ENCODE peak calls at places on chromosomes 5 and 9, in eight cellular contexts. One of them, this sample, is unnamed.

GRCh38 chr5:123035320-123035949 is 1.1 kb downstream of the PPIC start:
- DNase-seq in cardiac muscle cell: peak
- DNase-seq in osteoblast: no peak
- DNase-seq in epithelial cell of proximal tubule: no peak
- DNase-seq in right lobe of liver: peak
- DNase-seq in CD8-positive, alpha-beta T cell: no peak
- DNase-seq in coronary artery: peak
- DNase-seq in lower lobe of right lung: peak
- DNase-seq in this sample: peak

GRCh38 chr5:81901539-81901938 is 70.3 kb upstream of the ATG10 start:
- DNase-seq in cardiac muscle cell: no peak
- DNase-seq in osteoblast: no peak
- DNase-seq in epithelial cell of proximal tubule: no peak
- DNase-seq in right lobe of liver: no peak
- DNase-seq in CD8-positive, alpha-beta T cell: no peak
- DNase-seq in coronary artery: no peak
- DNase-seq in lower lobe of right lung: no peak
- DNase-seq in this sample: no peak

GRCh38 chr5:42520203-42520602 is 97.0 kb downstream of the GHR start:
- DNase-seq in cardiac muscle cell: no peak
- DNase-seq in osteoblast: no peak
- DNase-seq in epithelial cell of proximal tubule: no peak
- DNase-seq in right lobe of liver: no peak
- DNase-seq in CD8-positive, alpha-beta T cell: no peak
- DNase-seq in coronary artery: no peak
- DNase-seq in lower lobe of right lung: no peak
- DNase-seq in this sample: no peak

GRCh38 chr5:21007781-21008180 is 1019.8 kb upstream of the CDH18 start:
- DNase-seq in cardiac muscle cell: no peak
- DNase-seq in osteoblast: no peak
- DNase-seq in epithelial cell of proximal tubule: no peak
- DNase-seq in right lobe of liver: no peak
- DNase-seq in CD8-positive, alpha-beta T cell: no peak
- DNase-seq in coronary artery: no peak
- DNase-seq in lower lobe of right lung: no peak
- DNase-seq in this sample: no peak

GRCh38 chr9:131622536-131622935 is 77.2 kb downstream of the PRRT1B start:
- DNase-seq in cardiac muscle cell: no peak
- DNase-seq in osteoblast: no peak
- DNase-seq in epithelial cell of proximal tubule: no peak
- DNase-seq in right lobe of liver: no peak
- DNase-seq in CD8-positive, alpha-beta T cell: no peak
- DNase-seq in coronary artery: no peak
- DNase-seq in lower lobe of right lung: no peak
- DNase-seq in this sample: peak

GRCh38 chr5:66273131-66273530 is 129.0 kb downstream of the SREK1 start:
- DNase-seq in cardiac muscle cell: no peak
- DNase-seq in osteoblast: no peak
- DNase-seq in epithelial cell of proximal tubule: no peak
- DNase-seq in right lobe of liver: no peak
- DNase-seq in CD8-positive, alpha-beta T cell: no peak
- DNase-seq in coronary artery: no peak
- DNase-seq in lower lobe of right lung: no peak
- DNase-seq in this sample: no peak

GRCh38 chr9:35070823-35071813 is 1.3 kb downstream of the VCP start:
- DNase-seq in cardiac muscle cell: peak
- DNase-seq in osteoblast: no peak
- DNase-seq in epithelial cell of proximal tubule: no peak
- DNase-seq in right lobe of liver: no peak
- DNase-seq in CD8-positive, alpha-beta T cell: no peak
- DNase-seq in coronary artery: no peak
- DNase-seq in lower lobe of right lung: no peak
- DNase-seq in this sample: no peak

GRCh38 chr9:16688814-16689213 is 181.7 kb downstream of the BNC2 start:
- DNase-seq in cardiac muscle cell: peak
- DNase-seq in osteoblast: no peak
- DNase-seq in epithelial cell of proximal tubule: no peak
- DNase-seq in right lobe of liver: no peak
- DNase-seq in CD8-positive, alpha-beta T cell: no peak
- DNase-seq in coronary artery: no peak
- DNase-seq in lower lobe of right lung: no peak
- DNase-seq in this sample: no peak

GRCh38 chr5:56123531-56124243 is 109.4 kb downstream of the ANKRD55 start:
- DNase-seq in cardiac muscle cell: peak
- DNase-seq in osteoblast: peak
- DNase-seq in epithelial cell of proximal tubule: peak
- DNase-seq in right lobe of liver: peak
- DNase-seq in CD8-positive, alpha-beta T cell: no peak
- DNase-seq in coronary artery: peak
- DNase-seq in lower lobe of right lung: no peak
- DNase-seq in this sample: no peak

GRCh38 chr5:177538876-177539275 is 15.5 kb downstream of the FAM193B start:
- DNase-seq in cardiac muscle cell: no peak
- DNase-seq in osteoblast: no peak
- DNase-seq in epithelial cell of proximal tubule: no peak
- DNase-seq in right lobe of liver: no peak
- DNase-seq in CD8-positive, alpha-beta T cell: no peak
- DNase-seq in coronary artery: no peak
- DNase-seq in lower lobe of right lung: no peak
- DNase-seq in this sample: no peak

GRCh38 chr5:65128226-65128625 is 353.5 kb downstream of the ADAMTS6 start:
- DNase-seq in cardiac muscle cell: no peak
- DNase-seq in osteoblast: no peak
- DNase-seq in epithelial cell of proximal tubule: no peak
- DNase-seq in right lobe of liver: no peak
- DNase-seq in CD8-positive, alpha-beta T cell: no peak
- DNase-seq in coronary artery: no peak
- DNase-seq in lower lobe of right lung: no peak
- DNase-seq in this sample: no peak

GRCh38 chr5:11251242-11251641 is 490.2 kb upstream of the DAP start:
- DNase-seq in cardiac muscle cell: no peak
- DNase-seq in osteoblast: no peak
- DNase-seq in epithelial cell of proximal tubule: no peak
- DNase-seq in right lobe of liver: no peak
- DNase-seq in CD8-positive, alpha-beta T cell: no peak
- DNase-seq in coronary artery: no peak
- DNase-seq in lower lobe of right lung: no peak
- DNase-seq in this sample: no peak

GRCh38 chr5:180658774-180659564 is 9.6 kb upstream of the FLT4 start:
- DNase-seq in cardiac muscle cell: peak
- DNase-seq in osteoblast: peak
- DNase-seq in epithelial cell of proximal tubule: no peak
- DNase-seq in right lobe of liver: no peak
- DNase-seq in CD8-positive, alpha-beta T cell: no peak
- DNase-seq in coronary artery: no peak
- DNase-seq in lower lobe of right lung: no peak
- DNase-seq in this sample: no peak

GRCh38 chr9:108869092-108869725 is 7.1 kb downstream of the ACTL7A start:
- DNase-seq in cardiac muscle cell: peak
- DNase-seq in osteoblast: peak
- DNase-seq in epithelial cell of proximal tubule: peak
- DNase-seq in right lobe of liver: peak
- DNase-seq in CD8-positive, alpha-beta T cell: no peak
- DNase-seq in coronary artery: no peak
- DNase-seq in lower lobe of right lung: no peak
- DNase-seq in this sample: no peak

GRCh38 chr9:114864471-114864870 is 58.6 kb upstream of the TNFSF15 start:
- DNase-seq in cardiac muscle cell: no peak
- DNase-seq in osteoblast: peak
- DNase-seq in epithelial cell of proximal tubule: no peak
- DNase-seq in right lobe of liver: no peak
- DNase-seq in CD8-positive, alpha-beta T cell: no peak
- DNase-seq in coronary artery: no peak
- DNase-seq in lower lobe of right lung: no peak
- DNase-seq in this sample: no peak

GRCh38 chr9:107246259-107247254 is 36.5 kb upstream of the RAD23B start:
- DNase-seq in cardiac muscle cell: no peak
- DNase-seq in osteoblast: no peak
- DNase-seq in epithelial cell of proximal tubule: no peak
- DNase-seq in right lobe of liver: no peak
- DNase-seq in CD8-positive, alpha-beta T cell: no peak
- DNase-seq in coronary artery: no peak
- DNase-seq in lower lobe of right lung: no peak
- DNase-seq in this sample: no peak

GRCh38 chr9:20043035-20043434 is 254.2 kb upstream of the SLC24A2 start:
- DNase-seq in cardiac muscle cell: no peak
- DNase-seq in osteoblast: no peak
- DNase-seq in epithelial cell of proximal tubule: no peak
- DNase-seq in right lobe of liver: no peak
- DNase-seq in CD8-positive, alpha-beta T cell: no peak
- DNase-seq in coronary artery: no peak
- DNase-seq in lower lobe of right lung: no peak
- DNase-seq in this sample: no peak

DNA sequence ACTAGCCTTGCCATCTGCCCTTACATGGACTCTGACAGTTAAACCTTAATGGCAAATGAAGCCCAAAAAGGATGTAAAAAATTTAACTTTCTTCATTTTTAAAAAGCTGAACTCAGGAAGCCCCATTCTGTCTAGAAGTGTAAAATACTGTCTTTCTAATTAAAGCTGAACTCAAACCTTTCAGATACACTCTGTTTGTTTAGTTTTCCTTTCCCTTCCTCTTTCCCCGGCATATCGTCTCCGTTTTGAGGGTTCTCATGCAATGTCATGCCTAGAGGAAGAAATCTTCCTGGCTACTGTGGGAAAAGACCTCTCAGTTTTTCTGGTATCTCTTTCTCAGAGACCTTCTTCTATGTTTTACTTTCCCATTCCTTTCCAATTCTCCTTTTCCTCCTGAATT is 841.5 kb downstream of the DTWD2 start:
- DNase-seq in cardiac muscle cell: no peak
- DNase-seq in osteoblast: no peak
- DNase-seq in epithelial cell of proximal tubule: no peak
- DNase-seq in right lobe of liver: no peak
- DNase-seq in CD8-positive, alpha-beta T cell: no peak
- DNase-seq in coronary artery: no peak
- DNase-seq in lower lobe of right lung: no peak
- DNase-seq in this sample: no peak
- H3K4me3 ChIP-seq in cardiac muscle cell: no peak
- H3K4me3 ChIP-seq in osteoblast: no peak
- H3K4me3 ChIP-seq in epithelial cell of proximal tubule: no peak
- H3K4me3 ChIP-seq in right lobe of liver: no peak
- H3K4me3 ChIP-seq in CD8-positive, alpha-beta T cell: no peak
- H3K4me3 ChIP-seq in coronary artery: no peak
- H3K4me3 ChIP-seq in lower lobe of right lung: no peak
- H3K4me3 ChIP-seq in this sample: no peak

GRCh38 chr5:73438897-73439470 is 9.6 kb downstream of the FOXD1 start:
- DNase-seq in cardiac muscle cell: no peak
- DNase-seq in osteoblast: no peak
- DNase-seq in epithelial cell of proximal tubule: no peak
- DNase-seq in right lobe of liver: no peak
- DNase-seq in CD8-positive, alpha-beta T cell: no peak
- DNase-seq in coronary artery: no peak
- DNase-seq in lower lobe of right lung: no peak
- DNase-seq in this sample: no peak

GRCh38 chr5:73437126-73438047 is 11.2 kb downstream of the FOXD1 start:
- DNase-seq in cardiac muscle cell: no peak
- DNase-seq in osteoblast: peak
- DNase-seq in epithelial cell of proximal tubule: no peak
- DNase-seq in right lobe of liver: no peak
- DNase-seq in CD8-positive, alpha-beta T cell: no peak
- DNase-seq in coronary artery: no peak
- DNase-seq in lower lobe of right lung: no peak
- DNase-seq in this sample: no peak

GRCh38 chr5:73440262-73440661 is 8.3 kb downstream of the FOXD1 start:
- DNase-seq in cardiac muscle cell: no peak
- DNase-seq in osteoblast: no peak
- DNase-seq in epithelial cell of proximal tubule: no peak
- DNase-seq in right lobe of liver: no peak
- DNase-seq in CD8-positive, alpha-beta T cell: no peak
- DNase-seq in coronary artery: no peak
- DNase-seq in lower lobe of right lung: no peak
- DNase-seq in this sample: no peak

GRCh38 chr5:73436535-73437125 is 11.9 kb downstream of the FOXD1 start:
- DNase-seq in cardiac muscle cell: no peak
- DNase-seq in osteoblast: no peak
- DNase-seq in epithelial cell of proximal tubule: no peak
- DNase-seq in right lobe of liver: no peak
- DNase-seq in CD8-positive, alpha-beta T cell: no peak
- DNase-seq in coronary artery: no peak
- DNase-seq in lower lobe of right lung: no peak
- DNase-seq in this sample: no peak

DNA sequence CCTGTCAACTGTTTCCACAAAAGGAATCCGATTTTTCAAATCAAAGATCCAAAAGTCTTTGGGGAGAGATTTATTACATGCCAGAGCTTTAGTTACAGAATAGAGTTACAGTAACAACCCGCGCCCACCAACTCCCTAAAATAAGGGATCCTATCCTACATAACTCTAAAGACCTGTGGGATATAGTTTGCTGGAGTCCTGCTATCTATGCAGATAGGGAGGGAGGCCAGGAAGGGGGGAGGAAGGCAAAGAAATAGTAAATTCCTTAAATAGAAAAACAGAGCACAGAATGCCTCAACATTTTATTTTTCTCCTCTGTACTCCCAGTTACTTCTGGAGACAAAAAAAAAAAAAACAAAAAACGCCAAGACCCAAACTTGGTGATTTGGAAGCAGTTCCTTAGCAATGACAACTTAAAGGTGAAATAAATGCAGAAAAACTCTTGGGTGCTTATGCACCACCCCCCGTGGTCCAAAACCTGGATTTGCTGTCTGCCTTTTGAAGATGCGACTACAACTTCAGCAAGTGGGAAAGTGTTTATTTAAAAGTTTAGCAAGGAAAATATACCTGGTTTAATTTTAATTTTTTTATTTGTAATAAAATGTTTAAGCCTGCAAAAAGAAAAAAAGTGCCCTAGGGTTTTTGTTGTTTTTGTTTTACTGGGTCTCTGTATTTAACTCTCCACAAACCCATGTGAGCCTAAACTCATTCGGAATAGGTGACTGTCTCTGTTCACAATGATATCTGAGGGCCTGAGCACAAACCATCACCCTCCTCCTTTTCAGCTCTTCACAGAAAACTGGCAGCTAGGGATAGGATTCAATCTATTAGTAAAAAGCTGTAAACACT is 10.3 kb downstream of the FOXD1 start:
- DNase-seq in cardiac muscle cell: no peak
- DNase-seq in osteoblast: no peak
- DNase-seq in epithelial cell of proximal tubule: no peak
- DNase-seq in right lobe of liver: no peak
- DNase-seq in CD8-positive, alpha-beta T cell: no peak
- DNase-seq in coronary artery: no peak
- DNase-seq in lower lobe of right lung: no peak
- DNase-seq in this sample: no peak
- H3K4me3 ChIP-seq in cardiac muscle cell: no peak
- H3K4me3 ChIP-seq in osteoblast: peak
- H3K4me3 ChIP-seq in epithelial cell of proximal tubule: peak
- H3K4me3 ChIP-seq in right lobe of liver: no peak
- H3K4me3 ChIP-seq in CD8-positive, alpha-beta T cell: no peak
- H3K4me3 ChIP-seq in coronary artery: no peak
- H3K4me3 ChIP-seq in lower lobe of right lung: no peak
- H3K4me3 ChIP-seq in this sample: no peak

GRCh38 chr9:70410368-70410767 is 4.1 kb downstream of the KLF9 start:
- DNase-seq in cardiac muscle cell: peak
- DNase-seq in osteoblast: no peak
- DNase-seq in epithelial cell of proximal tubule: no peak
- DNase-seq in right lobe of liver: no peak
- DNase-seq in CD8-positive, alpha-beta T cell: no peak
- DNase-seq in coronary artery: no peak
- DNase-seq in lower lobe of right lung: no peak
- DNase-seq in this sample: no peak
- H3K4me3 ChIP-seq in cardiac muscle cell: no peak
- H3K4me3 ChIP-seq in osteoblast: peak
- H3K4me3 ChIP-seq in epithelial cell of proximal tubule: peak
- H3K4me3 ChIP-seq in right lobe of liver: peak
- H3K4me3 ChIP-seq in CD8-positive, alpha-beta T cell: peak
- H3K4me3 ChIP-seq in coronary artery: peak
- H3K4me3 ChIP-seq in lower lobe of right lung: peak
- H3K4me3 ChIP-seq in this sample: no peak

GRCh38 chr9:134644715-134645606 is 3.4 kb downstream of the COL5A1 start:
- DNase-seq in cardiac muscle cell: peak
- DNase-seq in osteoblast: peak
- DNase-seq in epithelial cell of proximal tubule: no peak
- DNase-seq in right lobe of liver: no peak
- DNase-seq in CD8-positive, alpha-beta T cell: no peak
- DNase-seq in coronary artery: peak
- DNase-seq in lower lobe of right lung: no peak
- DNase-seq in this sample: no peak
- H3K4me3 ChIP-seq in cardiac muscle cell: no peak
- H3K4me3 ChIP-seq in osteoblast: peak
- H3K4me3 ChIP-seq in epithelial cell of proximal tubule: no peak
- H3K4me3 ChIP-seq in right lobe of liver: no peak
- H3K4me3 ChIP-seq in CD8-positive, alpha-beta T cell: no peak
- H3K4me3 ChIP-seq in coronary artery: peak
- H3K4me3 ChIP-seq in lower lobe of right lung: peak
- H3K4me3 ChIP-seq in this sample: no peak

This sample was measured in GM06990.